ENCODE peak calls at places on chromosomes 16 and 17, in nine cellular contexts. J is uterus, V is cardiac muscle cell, G is heart right ventricle, T is tibial nerve, F is ovary, D is GM23338, U is fibroblast of lung, S is SK-N-SH. X is an unnamed sample.
A peak's percentile ranks its signal among the peaks of the same experiment; 100 is the strongest.

GRCh38 chr17:75288784-75289121 is 480 bp downstream of the SLC25A19 start:
- DNase-seq in J (no peak), V (no peak), G (no peak), T (no peak), F (no peak), D (peak; percentile 72), U (no peak), S (no peak), X (no peak)

GRCh38 chr16:22098538-22099255 is 6.4 kb downstream of the VWA3A start:
- DNase-seq in J (no peak), V (peak; percentile 49), G (no peak), T (no peak), F (no peak), D (peak; percentile 83), U (peak; percentile 34), S (peak; percentile 71), X (no peak)

GRCh38 chr17:44187131-44187899 is 543 bp downstream of the TMUB2 start:
- DNase-seq in J (no peak), V (no peak), G (no peak), T (no peak), F (no peak), D (peak; percentile 74), U (peak; percentile 42), S (peak; percentile 88), X (no peak)

GRCh38 chr17:32815460-32815859 is 61.5 kb downstream of the MYO1D start:
- DNase-seq in J (no peak), V (no peak), G (no peak), T (no peak), F (no peak), D (no peak), U (no peak), S (no peak), X (no peak)

GRCh38 chr17:80251966-80252365 is 8.7 kb upstream of the RNF213 start:
- DNase-seq in J (no peak), V (no peak), G (no peak), T (no peak), F (no peak), D (no peak), U (no peak), S (peak; percentile 20), X (no peak)

GRCh38 chr17:33435716-33436301 is 142.7 kb upstream of the ASIC2 start:
- DNase-seq in J (no peak), V (no peak), G (no peak), T (no peak), F (no peak), D (no peak), U (peak; percentile 67), S (no peak), X (no peak)

GRCh38 chr17:54900457-54901229 is at the start of gene TOM1L1:
- DNase-seq in J (peak; percentile 49), V (peak; percentile 88), G (peak; percentile 75), T (peak; percentile 15), F (peak; percentile 51), D (peak; percentile 94), U (peak; percentile 67), S (peak; percentile 92), X (peak; percentile 63)

GRCh38 chr17:60840456-60840855 is 162.8 kb downstream of the BCAS3 start:
- DNase-seq in J (no peak), V (no peak), G (no peak), T (no peak), F (no peak), D (no peak), U (no peak), S (no peak), X (no peak)

GRCh38 chr17:49939318-49939717 is 29.7 kb upstream of the DLX4 start:
- DNase-seq in J (no peak), V (no peak), G (no peak), T (no peak), F (no peak), D (no peak), U (no peak), S (no peak), X (no peak)

GRCh38 chr17:67156269-67157199 is 88.5 kb downstream of the HELZ start:
- DNase-seq in J (no peak), V (no peak), G (no peak), T (no peak), F (no peak), D (peak; percentile 22), U (peak; percentile 88), S (no peak), X (no peak)

GRCh38 chr17:14622622-14623101 is 321.8 kb downstream of the HS3ST3B1 start:
- DNase-seq in J (no peak), V (no peak), G (no peak), T (no peak), F (no peak), D (no peak), U (no peak), S (no peak), X (no peak)

GRCh38 chr16:86085161-86085611 is 186.2 kb downstream of the IRF8 start:
- DNase-seq in J (no peak), V (no peak), G (no peak), T (peak; percentile 1), F (no peak), D (no peak), U (no peak), S (no peak), X (no peak)

GRCh38 chr17:37737971-37738370 is 6.9 kb downstream of the HNF1B start:
- DNase-seq in J (no peak), V (no peak), G (no peak), T (no peak), F (no peak), D (no peak), U (peak; percentile 75), S (no peak), X (no peak)

GRCh38 chr16:85931596-85932402 is 32.8 kb downstream of the IRF8 start:
- DNase-seq in J (no peak), V (no peak), G (no peak), T (no peak), F (no peak), D (no peak), U (no peak), S (no peak), X (no peak)

GRCh38 chr16:11087691-11088431 is 143.5 kb downstream of the CLEC16A start:
- DNase-seq in J (no peak), V (no peak), G (no peak), T (no peak), F (no peak), D (peak; percentile 42), U (peak; percentile 70), S (no peak), X (no peak)

GRCh38 chr17:82837586-82838320 is 2.1 kb downstream of the ZNF750 start:
- DNase-seq in J (no peak), V (no peak), G (no peak), T (no peak), F (no peak), D (no peak), U (no peak), S (no peak), X (no peak)

GRCh38 chr17:81866440-81867122 is 4.6 kb downstream of the ARHGDIA start:
- DNase-seq in J (no peak), V (no peak), G (no peak), T (no peak), F (no peak), D (no peak), U (no peak), S (peak; percentile 47), X (no peak)

GRCh38 chr16:78292726-78293380 is 193.4 kb downstream of the WWOX start:
- DNase-seq in J (peak; percentile 23), V (no peak), G (no peak), T (no peak), F (no peak), D (no peak), U (no peak), S (no peak), X (no peak)

DNA sequence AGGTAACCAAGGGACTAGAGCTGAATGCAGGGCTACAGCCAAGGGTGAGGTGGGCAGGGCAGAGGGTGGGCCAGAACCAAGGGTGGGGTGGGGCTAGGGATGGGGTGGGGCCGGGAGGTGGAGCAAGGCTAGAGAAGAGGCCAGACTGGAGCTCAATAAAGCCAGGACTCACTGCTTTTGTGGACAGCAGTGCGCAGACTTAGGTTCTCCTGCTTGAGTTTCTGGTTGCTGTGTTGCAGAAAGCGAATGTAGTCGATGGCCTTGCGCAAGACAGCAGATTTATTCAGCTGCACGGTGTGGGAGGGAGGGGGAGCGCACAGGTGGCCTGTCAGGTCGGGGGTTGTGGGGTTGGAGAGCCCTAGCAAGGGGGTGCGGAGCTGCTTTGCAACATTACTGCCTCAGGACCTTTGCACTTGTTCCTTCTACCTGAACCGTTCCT is 18.7 kb downstream of the SREBF1 start:
- DNase-seq in J (no peak), V (peak; percentile 60), G (no peak), T (no peak), F (no peak), D (peak; percentile 70), U (peak; percentile 36), S (peak; percentile 85), X (no peak)
- H3K36me3 ChIP-seq in J (no peaks in the 10 kb centered on the region), V (no peaks in the 10 kb centered on the region), G (peaks cover 64% of the 10 kb centered on the region), T (peaks cover 76% of the 10 kb centered on the region), F (no peaks in the 10 kb centered on the region), D (peaks cover 5% of the 10 kb centered on the region), U (peaks cover 42% of the 10 kb centered on the region), S (peaks cover 55% of the 10 kb centered on the region), X (peaks cover 41% of the 10 kb centered on the region)

DNA sequence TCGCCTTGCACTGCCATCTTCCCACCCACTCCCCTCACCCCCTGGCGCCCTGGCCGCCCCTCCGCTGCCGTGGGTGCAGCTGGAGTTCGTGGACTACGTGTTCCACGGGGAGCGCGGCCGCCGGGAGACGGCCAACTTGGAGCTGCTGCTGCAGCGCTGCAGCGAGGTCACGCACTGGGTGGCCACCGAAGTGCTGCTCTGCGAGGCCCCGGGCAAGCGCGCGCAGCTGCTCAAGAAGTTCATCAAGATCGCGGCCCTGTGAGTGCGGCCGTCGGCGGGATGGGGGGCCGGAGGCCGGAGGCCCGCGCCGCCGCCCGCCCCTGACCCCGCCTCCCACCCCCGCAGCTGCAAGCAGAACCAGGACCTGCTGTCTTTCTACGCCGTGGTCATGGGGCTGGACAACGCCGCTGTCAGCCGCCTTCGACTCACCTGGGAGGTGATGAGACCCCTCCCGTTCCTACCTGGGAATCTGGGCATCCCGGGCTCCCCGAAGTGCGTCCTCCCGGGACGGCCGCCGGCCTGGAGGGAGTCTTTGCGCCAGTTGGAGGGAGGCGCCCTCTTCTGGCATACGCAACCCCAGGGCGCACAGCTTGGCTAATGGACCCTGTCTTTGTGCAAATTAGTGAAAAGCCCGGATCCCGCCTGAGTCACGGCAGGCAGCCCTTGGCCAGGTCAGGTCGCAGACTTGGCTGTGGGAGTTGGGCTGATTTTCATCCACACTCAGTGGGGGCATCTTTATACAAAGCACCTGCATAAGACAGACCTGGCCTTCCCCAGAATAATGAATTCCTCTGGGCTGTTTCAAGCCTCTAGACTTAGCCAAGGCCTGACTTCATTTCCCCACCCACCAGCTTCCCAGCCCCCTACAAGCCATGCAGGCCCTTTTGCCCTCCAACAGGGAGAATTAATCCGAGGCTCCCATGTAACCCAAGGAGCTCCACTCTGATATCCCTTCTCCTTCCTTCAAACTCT is 14.3 kb downstream of the RAPGEFL1 start:
- DNase-seq in J (peak; percentile 83), V (peak; percentile 77), G (peak; percentile 76), T (peak; percentile 49), F (peak; percentile 81), D (peak; percentile 88), U (peak; percentile 79), S (peak; percentile 87), X (peak; percentile 87)
- TF ChIP-seq CTCF in J (peak; percentile 70), V (peak; percentile 74), G (peak; percentile 39), T (peak; percentile 72), F (peak; percentile 56), D (peak; percentile 86), U (peak; percentile 78), S (peak; percentile 78), X (peak; percentile 56)

GRCh38 chr16:3745751-3746355 is 28.5 kb upstream of the TRAP1 start:
- DNase-seq in J (no peak), V (no peak), G (no peak), T (no peak), F (no peak), D (no peak), U (peak; percentile 80), S (no peak), X (no peak)
- H3K36me3 ChIP-seq in J (no peaks in the 10 kb centered on the region), V (peaks cover 57% of the 10 kb centered on the region), G (peaks cover 100% of the 10 kb centered on the region), T (peaks cover 99% of the 10 kb centered on the region), F (no peaks in the 10 kb centered on the region), D (peaks cover 18% of the 10 kb centered on the region), U (peaks cover 22% of the 10 kb centered on the region), S (peaks cover 56% of the 10 kb centered on the region), X (peaks cover 81% of the 10 kb centered on the region)

GRCh38 chr16:401468-402348 is at the start of gene DECR2:
- DNase-seq in J (peak; percentile 96), V (peak; percentile 96), G (peak; percentile 98), T (peak; percentile 98), F (peak; percentile 98), D (peak; percentile 95), U (peak; percentile 83), S (peak; percentile 99), X (peak; percentile 93)
- TF ChIP-seq CTCF in J (peak; percentile 67), V (peak; percentile 54), G (no peak), T (peak; percentile 54), F (peak; percentile 78), D (peak; percentile 55), U (peak; percentile 32), S (peak; percentile 68), X (peak; percentile 50)